ENCODE peak calls at places on chromosome 11, in ten cellular contexts. O is GM04503; N is activated naive CD8-positive, alpha-beta T cell treated with anti-CD3 and anti-CD28 coated beads, Interleukin-2, amount 50 U/mL, for 24 hours; V is fibroblast of the conjunctiva; F is EL; W is HEK293T; A is non-pigmented ciliary epithelial cell; R is activated CD4-positive, CD25-positive, alpha-beta regulatory T cell; I is stimulated activated effector memory CD8-positive, alpha-beta T cell treated with anti-CD3 and anti-CD28 coated beads, Interleukin-12 subunit alpha, Interleukin-12 subunit beta, amount 100 ng/mL, for 72 hours; U is GM18507. Z is an unnamed sample.

GRCh38 chr11:115607621-115608191 is 103.5 kb upstream of the CADM1 start:
- DNase-seq in O (no peak), N (no peak), V (no peak), F (no peak), W (no peak), A (no peak), R (no peak), I (no peak), U (no peak), Z (no peak)

GRCh38 chr11:45296085-45296484 is 9.9 kb upstream of the SYT13 start:
- DNase-seq in O (no peak), N (no peak), V (no peak), F (no peak), W (no peak), A (no peak), R (no peak), I (no peak), U (no peak), Z (no peak)

GRCh38 chr11:73854680-73855079 is 22.0 kb downstream of the COA4 start:
- DNase-seq in O (peak), N (no peak), V (no peak), F (no peak), W (no peak), A (no peak), R (no peak), I (no peak), U (no peak), Z (no peak)

GRCh38 chr11:94740083-94740974 is 27.8 kb upstream of the AMOTL1 start:
- DNase-seq in O (no peak), N (peak), V (no peak), F (peak), W (peak), A (no peak), R (no peak), I (no peak), U (no peak), Z (no peak)

GRCh38 chr11:120212259-120212888 is 1.5 kb downstream of the OAF start:
- DNase-seq in O (no peak), N (no peak), V (no peak), F (peak), W (no peak), A (no peak), R (no peak), I (no peak), U (no peak), Z (no peak)

GRCh38 chr11:74462009-74462408 is 5.3 kb downstream of the KCNE3 start:
- DNase-seq in O (no peak), N (no peak), V (no peak), F (no peak), W (no peak), A (no peak), R (no peak), I (no peak), U (no peak), Z (no peak)

GRCh38 chr11:33735166-33735425 is 1.1 kb downstream of the CD59 start:
- DNase-seq in O (no peak), N (no peak), V (no peak), F (no peak), W (no peak), A (no peak), R (no peak), I (no peak), U (no peak), Z (no peak)

GRCh38 chr11:123480290-123480815 is 50.3 kb downstream of the GRAMD1B start:
- DNase-seq in O (no peak), N (no peak), V (no peak), F (no peak), W (no peak), A (no peak), R (no peak), I (no peak), U (no peak), Z (no peak)

GRCh38 chr11:69434341-69434960 is 47.0 kb upstream of the LINC01488 start:
- DNase-seq in O (no peak), N (no peak), V (no peak), F (no peak), W (no peak), A (no peak), R (no peak), I (no peak), U (no peak), Z (no peak)

GRCh38 chr11:130580372-130580771 is 131.9 kb downstream of the ADAMTS15 start:
- DNase-seq in O (peak), N (no peak), V (no peak), F (peak), W (no peak), A (peak), R (no peak), I (no peak), U (no peak), Z (peak)

GRCh38 chr11:41716862-41717261 is 257.4 kb upstream of the LRRC4C start:
- DNase-seq in O (no peak), N (no peak), V (no peak), F (no peak), W (no peak), A (no peak), R (no peak), I (no peak), U (no peak), Z (no peak)

GRCh38 chr11:118618115-118618990 is 10.9 kb downstream of the PHLDB1 start:
- DNase-seq in O (peak), N (no peak), V (peak), F (peak), W (no peak), A (no peak), R (no peak), I (no peak), U (no peak), Z (peak)

GRCh38 chr11:105092255-105093239 is 47.0 kb downstream of the CARD18 start:
- DNase-seq in O (no peak), N (no peak), V (peak), F (peak), W (no peak), A (no peak), R (no peak), I (no peak), U (no peak), Z (no peak)

GRCh38 chr11:123505546-123506299 is 75.7 kb downstream of the GRAMD1B start:
- DNase-seq in O (no peak), N (no peak), V (no peak), F (no peak), W (no peak), A (no peak), R (no peak), I (no peak), U (no peak), Z (no peak)

GRCh38 chr11:73478737-73479347 is 102.6 kb downstream of the RELT start:
- DNase-seq in O (no peak), N (no peak), V (peak), F (peak), W (peak), A (no peak), R (no peak), I (no peak), U (no peak), Z (peak)

GRCh38 chr11:15434529-15434928 is 319.8 kb downstream of the INSC start:
- DNase-seq in O (no peak), N (no peak), V (no peak), F (no peak), W (no peak), A (no peak), R (no peak), I (no peak), U (no peak), Z (no peak)

Z was measured in A172.